ENCODE peak calls at places on chromosomes 12 and 14, in seven cellular contexts. One of them, this sample, is unnamed.

GRCh38 chr14:102949801-102950451 is 27.5 kb downstream of the AMN start:
- DNase-seq in OCI-LY7: no peak
- DNase-seq in fibroblast of lung: peak; percentile 32
- DNase-seq in stomach: peak; percentile 89
- DNase-seq in HCT116: no peak
- DNase-seq in tibial artery: no peak
- DNase-seq in ascending aorta: no peak
- DNase-seq in this sample: no peak

GRCh38 chr12:32302218-32302826 is 97.0 kb upstream of the FGD4 start:
- DNase-seq in HCT116: peak; percentile 45
- DNase-seq in OCI-LY7: peak; percentile 89
- DNase-seq in stomach: no peak
- DNase-seq in fibroblast of lung: no peak
- DNase-seq in ascending aorta: no peak
- DNase-seq in tibial artery: no peak
- DNase-seq in this sample: no peak

GRCh38 chr14:102625564-102626296 is 33.3 kb downstream of the RCOR1 start:
- DNase-seq in stomach: no peak
- DNase-seq in ascending aorta: no peak
- DNase-seq in OCI-LY7: no peak
- DNase-seq in tibial artery: no peak
- DNase-seq in HCT116: no peak
- DNase-seq in fibroblast of lung: no peak
- DNase-seq in this sample: no peak

GRCh38 chr14:89576132-89576923 is 159.3 kb upstream of the FOXN3 start:
- DNase-seq in fibroblast of lung: no peak
- DNase-seq in HCT116: no peak
- DNase-seq in ascending aorta: no peak
- DNase-seq in stomach: no peak
- DNase-seq in OCI-LY7: no peak
- DNase-seq in tibial artery: no peak
- DNase-seq in this sample: peak; percentile 12

GRCh38 chr14:61750708-61751474 is 11.3 kb upstream of the SNAPC1 start:
- DNase-seq in HCT116: peak; percentile 70
- DNase-seq in fibroblast of lung: peak; percentile 62
- DNase-seq in stomach: peak; percentile 91
- DNase-seq in ascending aorta: peak; percentile 94
- DNase-seq in tibial artery: peak; percentile 88
- DNase-seq in OCI-LY7: peak; percentile 92
- DNase-seq in this sample: no peak

GRCh38 chr12:129854591-129854990 is 49.2 kb downstream of the TMEM132D start:
- DNase-seq in OCI-LY7: no peak
- DNase-seq in stomach: no peak
- DNase-seq in tibial artery: no peak
- DNase-seq in ascending aorta: no peak
- DNase-seq in fibroblast of lung: no peak
- DNase-seq in HCT116: no peak
- DNase-seq in this sample: no peak

GRCh38 chr14:36238666-36239363 is 62.3 kb upstream of the PTCSC3 start:
- DNase-seq in stomach: no peak
- DNase-seq in fibroblast of lung: peak; percentile 88
- DNase-seq in ascending aorta: no peak
- DNase-seq in OCI-LY7: no peak
- DNase-seq in HCT116: no peak
- DNase-seq in tibial artery: no peak
- DNase-seq in this sample: peak; percentile 60

GRCh38 chr12:41277019-41277770 is 89.1 kb downstream of the PDZRN4 start:
- DNase-seq in fibroblast of lung: peak; percentile 39
- DNase-seq in stomach: no peak
- DNase-seq in OCI-LY7: peak; percentile 70
- DNase-seq in HCT116: peak; percentile 19
- DNase-seq in tibial artery: no peak
- DNase-seq in ascending aorta: no peak
- DNase-seq in this sample: peak; percentile 11

GRCh38 chr12:81627336-81628189 is 131.6 kb downstream of the PPFIA2 start:
- DNase-seq in stomach: no peak
- DNase-seq in HCT116: peak; percentile 52
- DNase-seq in ascending aorta: no peak
- DNase-seq in tibial artery: no peak
- DNase-seq in OCI-LY7: peak; percentile 34
- DNase-seq in fibroblast of lung: peak; percentile 51
- DNase-seq in this sample: peak; percentile 34

GRCh38 chr14:31889297-31889696 is 187.8 kb upstream of the ARHGAP5 start:
- DNase-seq in ascending aorta: no peak
- DNase-seq in HCT116: no peak
- DNase-seq in fibroblast of lung: no peak
- DNase-seq in OCI-LY7: no peak
- DNase-seq in tibial artery: no peak
- DNase-seq in stomach: no peak
- DNase-seq in this sample: no peak

GRCh38 chr12:57743769-57744168 is 1.1 kb upstream of the TSPAN31 start:
- DNase-seq in stomach: no peak
- DNase-seq in HCT116: no peak
- DNase-seq in fibroblast of lung: no peak
- DNase-seq in tibial artery: no peak
- DNase-seq in ascending aorta: no peak
- DNase-seq in OCI-LY7: no peak
- DNase-seq in this sample: no peak

GRCh38 chr12:111582133-111582747 is 16.9 kb downstream of the ATXN2 start:
- DNase-seq in HCT116: no peak
- DNase-seq in fibroblast of lung: no peak
- DNase-seq in ascending aorta: no peak
- DNase-seq in OCI-LY7: no peak
- DNase-seq in stomach: no peak
- DNase-seq in tibial artery: no peak
- DNase-seq in this sample: no peak

GRCh38 chr12:115666168-115666567 is 611.3 kb downstream of the MED13L start:
- DNase-seq in OCI-LY7: no peak
- DNase-seq in fibroblast of lung: no peak
- DNase-seq in ascending aorta: no peak
- DNase-seq in HCT116: no peak
- DNase-seq in tibial artery: no peak
- DNase-seq in stomach: no peak
- DNase-seq in this sample: no peak

GRCh38 chr14:102655154-102655553 is 62.7 kb downstream of the RCOR1 start:
- DNase-seq in OCI-LY7: no peak
- DNase-seq in HCT116: no peak
- DNase-seq in fibroblast of lung: peak; percentile 73
- DNase-seq in stomach: no peak
- DNase-seq in ascending aorta: no peak
- DNase-seq in tibial artery: no peak
- DNase-seq in this sample: peak; percentile 44

GRCh38 chr12:28610401-28611114 is 420.3 kb downstream of the CCDC91 start:
- DNase-seq in ascending aorta: no peak
- DNase-seq in stomach: no peak
- DNase-seq in tibial artery: no peak
- DNase-seq in OCI-LY7: no peak
- DNase-seq in HCT116: no peak
- DNase-seq in fibroblast of lung: peak; percentile 18
- DNase-seq in this sample: peak; percentile 2

GRCh38 chr14:87994974-87995373 is 2.0 kb upstream of the GALC start:
- DNase-seq in ascending aorta: no peak
- DNase-seq in tibial artery: no peak
- DNase-seq in OCI-LY7: no peak
- DNase-seq in stomach: no peak
- DNase-seq in fibroblast of lung: peak; percentile 51
- DNase-seq in HCT116: no peak
- DNase-seq in this sample: no peak
- H3K36me3 ChIP-seq in ascending aorta: no peaks in the 10 kb centered on the region
- H3K36me3 ChIP-seq in tibial artery: no peaks in the 10 kb centered on the region
- H3K36me3 ChIP-seq in OCI-LY7: no peaks in the 10 kb centered on the region
- H3K36me3 ChIP-seq in stomach: no peaks in the 10 kb centered on the region
- H3K36me3 ChIP-seq in fibroblast of lung: no peaks in the 10 kb centered on the region
- H3K36me3 ChIP-seq in HCT116: no peaks in the 10 kb centered on the region
- H3K36me3 ChIP-seq in this sample: no peaks in the 10 kb centered on the region

GRCh38 chr12:124792961-124793441 is 70.7 kb downstream of the SCARB1 start:
- DNase-seq in ascending aorta: no peak
- DNase-seq in HCT116: no peak
- DNase-seq in stomach: no peak
- DNase-seq in fibroblast of lung: peak; percentile 60
- DNase-seq in OCI-LY7: no peak
- DNase-seq in tibial artery: no peak
- DNase-seq in this sample: peak; percentile 46
- H3K36me3 ChIP-seq in ascending aorta: no peaks in the 10 kb centered on the region
- H3K36me3 ChIP-seq in HCT116: peaks cover 23% of the 10 kb centered on the region
- H3K36me3 ChIP-seq in stomach: no peaks in the 10 kb centered on the region
- H3K36me3 ChIP-seq in fibroblast of lung: no peaks in the 10 kb centered on the region
- H3K36me3 ChIP-seq in OCI-LY7: peaks cover 61% of the 10 kb centered on the region
- H3K36me3 ChIP-seq in tibial artery: no peaks in the 10 kb centered on the region
- H3K36me3 ChIP-seq in this sample: peaks cover 10% of the 10 kb centered on the region

DNA sequence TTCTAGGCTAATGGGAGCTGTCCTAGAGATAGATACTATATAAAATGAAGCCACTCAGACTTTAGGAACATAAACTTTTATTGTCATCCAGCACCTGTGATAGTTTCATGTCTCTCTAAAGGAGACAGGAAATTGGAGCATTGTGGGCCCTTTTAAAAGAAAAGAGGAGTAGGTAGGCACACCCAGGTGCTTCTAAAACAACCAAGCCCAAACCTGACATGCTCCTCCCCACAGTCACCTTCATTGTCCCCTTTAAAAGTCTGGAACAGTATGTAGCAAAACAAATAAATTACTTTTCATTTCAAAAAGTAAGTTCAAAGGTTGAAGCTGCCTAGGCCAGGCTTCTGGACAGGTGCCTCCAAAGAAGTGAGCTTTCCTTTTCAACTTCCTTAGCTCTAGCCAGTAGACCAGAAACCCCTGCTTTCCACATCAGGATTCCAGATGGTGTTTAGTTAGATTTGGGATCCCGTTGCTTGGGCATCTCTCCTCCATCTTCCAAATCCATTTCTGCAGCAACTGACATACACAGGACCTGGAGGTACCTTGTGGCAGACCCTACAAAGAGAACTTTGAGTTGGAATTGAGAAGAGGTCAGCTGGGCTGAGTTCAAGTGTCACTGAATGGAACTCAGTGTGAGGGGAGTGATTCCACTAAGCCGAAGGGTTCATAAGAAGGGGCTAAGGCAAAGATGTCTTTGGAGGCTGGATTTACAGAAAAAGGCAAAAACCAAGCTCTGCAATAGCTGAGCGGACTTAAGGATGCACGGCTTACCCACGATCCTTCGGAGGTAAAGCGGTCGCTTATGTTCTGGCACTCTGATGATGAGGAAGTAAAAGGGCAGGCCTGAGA is 6.9 kb downstream of the OXA1L start:
- DNase-seq in ascending aorta: no peak
- DNase-seq in HCT116: no peak
- DNase-seq in fibroblast of lung: no peak
- DNase-seq in tibial artery: no peak
- DNase-seq in stomach: no peak
- DNase-seq in OCI-LY7: no peak
- DNase-seq in this sample: no peak
- H3K36me3 ChIP-seq in ascending aorta: peaks cover 57% of the 10 kb centered on the region
- H3K36me3 ChIP-seq in HCT116: peaks cover 39% of the 10 kb centered on the region
- H3K36me3 ChIP-seq in fibroblast of lung: peaks cover 13% of the 10 kb centered on the region
- H3K36me3 ChIP-seq in tibial artery: peaks cover 53% of the 10 kb centered on the region
- H3K36me3 ChIP-seq in stomach: peaks cover 37% of the 10 kb centered on the region
- H3K36me3 ChIP-seq in OCI-LY7: peaks cover 99% of the 10 kb centered on the region
- H3K36me3 ChIP-seq in this sample: peaks cover 45% of the 10 kb centered on the region

GRCh38 chr14:64951724-64952123 is 9.2 kb upstream of the GPX2 start:
- DNase-seq in HCT116: no peak
- DNase-seq in OCI-LY7: no peak
- DNase-seq in ascending aorta: no peak
- DNase-seq in stomach: no peak
- DNase-seq in fibroblast of lung: no peak
- DNase-seq in tibial artery: no peak
- DNase-seq in this sample: no peak

GRCh38 chr14:64948612-64949210 is 6.2 kb upstream of the GPX2 start:
- DNase-seq in OCI-LY7: no peak
- DNase-seq in ascending aorta: no peak
- DNase-seq in tibial artery: no peak
- DNase-seq in HCT116: no peak
- DNase-seq in fibroblast of lung: no peak
- DNase-seq in stomach: no peak
- DNase-seq in this sample: no peak

GRCh38 chr14:64952598-64953309 is 10.2 kb upstream of the GPX2 start:
- DNase-seq in fibroblast of lung: no peak
- DNase-seq in ascending aorta: no peak
- DNase-seq in tibial artery: no peak
- DNase-seq in OCI-LY7: peak; percentile 18
- DNase-seq in stomach: no peak
- DNase-seq in HCT116: no peak
- DNase-seq in this sample: peak; percentile 45

GRCh38 chr14:64951291-64951690 is 8.7 kb upstream of the GPX2 start:
- DNase-seq in tibial artery: no peak
- DNase-seq in ascending aorta: no peak
- DNase-seq in HCT116: no peak
- DNase-seq in stomach: no peak
- DNase-seq in fibroblast of lung: no peak
- DNase-seq in OCI-LY7: no peak
- DNase-seq in this sample: no peak

DNA sequence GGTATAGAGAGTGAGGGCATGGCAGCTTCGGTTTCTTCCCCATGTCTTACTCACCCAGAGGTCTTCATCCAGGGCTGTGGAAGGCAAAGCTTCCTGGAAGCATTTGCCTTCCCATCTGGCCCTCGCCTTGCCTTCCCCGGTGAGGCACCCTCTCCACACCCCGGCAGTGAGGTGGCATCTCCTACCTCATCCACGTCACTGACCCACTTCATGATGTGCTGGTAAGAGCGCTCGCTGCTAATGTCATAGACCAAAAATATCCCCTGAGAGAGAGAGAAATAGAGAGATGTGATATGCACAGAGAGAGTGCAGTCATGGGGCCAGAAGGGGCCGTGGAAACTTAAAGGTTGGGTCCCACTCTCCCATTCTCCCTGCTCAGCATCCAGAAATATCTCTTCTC is 8.3 kb upstream of the GPX2 start:
- DNase-seq in stomach: no peak
- DNase-seq in HCT116: no peak
- DNase-seq in OCI-LY7: no peak
- DNase-seq in tibial artery: no peak
- DNase-seq in ascending aorta: no peak
- DNase-seq in fibroblast of lung: no peak
- DNase-seq in this sample: no peak
- H3K36me3 ChIP-seq in stomach: peaks cover 10% of the 10 kb centered on the region
- H3K36me3 ChIP-seq in HCT116: no peaks in the 10 kb centered on the region
- H3K36me3 ChIP-seq in OCI-LY7: no peaks in the 10 kb centered on the region
- H3K36me3 ChIP-seq in tibial artery: no peaks in the 10 kb centered on the region
- H3K36me3 ChIP-seq in ascending aorta: peaks cover 4% of the 10 kb centered on the region
- H3K36me3 ChIP-seq in fibroblast of lung: no peaks in the 10 kb centered on the region
- H3K36me3 ChIP-seq in this sample: no peaks in the 10 kb centered on the region

This sample was measured in brain microvascular endothelial cell.